ENCODE peak calls at places on chromosomes 13 and 19, in five cellular contexts. O is SK-N-SH, K is HepG2, X is K562, Q is GM12878. G is an unnamed sample.

GRCh38 chr19:4414144-4414799 is 11.8 kb downstream of the CHAF1A start:
- DNase-seq in X (no peak), O (no peak), K (no peak), Q (no peak), G (peak; percentile 55)

GRCh38 chr19:18865973-18866799 is 29.8 kb downstream of the CERS1 start:
- DNase-seq in K (peak; percentile 35), O (peak; percentile 98), Q (no peak), X (peak; percentile 80), G (peak; percentile 36)

GRCh38 chr19:29967623-29968022 is 25.6 kb downstream of the URI1 start:
- DNase-seq in O (no peak), Q (no peak), X (peak; percentile 82), K (no peak), G (peak; percentile 37)

GRCh38 chr19:33557720-33558119 is 36.1 kb upstream of the PEPD start:
- DNase-seq in K (no peak), X (no peak), O (no peak), Q (no peak), G (no peak)

GRCh38 chr19:50639121-50640112 is at the start of gene SYT3:
- DNase-seq in O (peak; percentile 95), Q (no peak), K (no peak), X (peak; percentile 79), G (peak; percentile 27)

GRCh38 chr19:17997969-17998826 is 9.8 kb upstream of the ARRDC2 start:
- DNase-seq in K (peak; percentile 32), O (no peak), Q (no peak), X (peak; percentile 64), G (peak; percentile 24)

GRCh38 chr13:77860621-77861020 is 58.0 kb downstream of the EDNRB start:
- DNase-seq in O (no peak), Q (no peak), X (no peak), K (no peak), G (peak; percentile 93)

GRCh38 chr19:38005224-38005614 is 98.2 kb downstream of the SIPA1L3 start:
- DNase-seq in O (no peak), K (no peak), X (no peak), Q (no peak), G (no peak)

GRCh38 chr19:15641901-15642491 is 1.3 kb downstream of the CYP4F3 start:
- DNase-seq in X (no peak), K (no peak), Q (no peak), O (no peak), G (no peak)

GRCh38 chr19:44212865-44213346 is 574 bp downstream of the ZNF227 start:
- DNase-seq in K (peak; percentile 1), Q (no peak), O (peak; percentile 40), X (peak; percentile 30), G (peak; percentile 55)

GRCh38 chr19:35328851-35329285 is at the start of gene CD22:
- DNase-seq in O (no peak), K (no peak), X (no peak), Q (peak; percentile 62), G (no peak)

GRCh38 chr19:11324079-11324661 is 15.3 kb downstream of the RAB3D start:
- DNase-seq in K (peak; percentile 86), X (peak; percentile 52), O (peak; percentile 91), Q (peak; percentile 71), G (peak; percentile 94)

GRCh38 chr13:92734068-92734467 is 492.5 kb upstream of the GPC6 start:
- DNase-seq in O (peak; percentile 28), K (no peak), X (no peak), Q (no peak), G (no peak)

GRCh38 chr13:92743992-92744391 is 482.6 kb upstream of the GPC6 start:
- DNase-seq in O (no peak), Q (no peak), K (no peak), X (no peak), G (no peak)

GRCh38 chr13:92734545-92734944 is 492.1 kb upstream of the GPC6 start:
- DNase-seq in X (no peak), Q (no peak), O (no peak), K (no peak), G (no peak)

GRCh38 chr13:92735909-92736308 is 490.7 kb upstream of the GPC6 start:
- DNase-seq in X (no peak), O (no peak), Q (no peak), K (no peak), G (no peak)

GRCh38 chr13:92739306-92739818 is 487.2 kb upstream of the GPC6 start:
- DNase-seq in X (no peak), O (no peak), K (no peak), Q (no peak), G (peak; percentile 5)
- TF ChIP-seq MXI1 in X (no peak), O (no peak), K (no peak), Q (no peak), G (no peak)

DNA sequence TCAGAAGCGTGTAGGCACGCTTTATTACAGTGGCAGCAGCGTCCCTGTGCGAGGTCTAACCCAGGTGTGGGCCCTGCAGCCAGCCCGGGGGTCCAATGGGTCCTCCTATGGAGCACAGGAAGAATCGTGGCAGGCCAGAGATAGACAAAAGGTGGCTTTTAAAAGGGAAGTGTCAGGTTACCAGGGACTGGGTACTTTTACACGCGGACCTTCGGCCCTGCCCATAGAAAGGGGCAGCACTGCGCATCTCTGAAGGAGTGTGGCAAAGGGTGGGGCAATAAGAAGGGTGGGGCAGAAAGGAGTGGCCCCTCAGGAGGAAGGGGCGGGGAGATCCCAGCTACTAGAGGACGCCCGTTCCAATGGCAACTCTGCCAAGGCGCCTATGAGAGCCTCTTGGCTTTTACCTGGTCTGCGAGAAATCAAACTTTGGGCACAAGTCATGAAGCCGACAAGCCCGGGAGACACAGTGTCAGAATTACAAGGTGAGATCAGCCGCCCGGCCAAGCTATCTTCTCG is 1419.8 kb downstream of the UQCRFS1 start:
- DNase-seq in X (peak; percentile 84), Q (peak; percentile 61), K (peak; percentile 87), O (peak; percentile 65), G (peak; percentile 58)
- TF ChIP-seq MXI1 in X (peak; percentile 6), Q (peak; percentile 44), K (peak; percentile 18), O (no peak), G (no peak)

GRCh38 chr13:111005808-111006494 is 91.1 kb upstream of the ANKRD10 start:
- DNase-seq in O (no peak), X (no peak), Q (no peak), K (no peak), G (peak; percentile 43)
- TF ChIP-seq MXI1 in O (no peak), X (no peak), Q (no peak), K (no peak), G (no peak)

GRCh38 chr13:50208826-50209335 is 193.6 kb downstream of the KCNRG start:
- DNase-seq in K (peak; percentile 12), Q (no peak), O (no peak), X (peak; percentile 89), G (peak; percentile 76)
- TF ChIP-seq MXI1 in K (no peak), Q (no peak), O (no peak), X (no peak), G (peak; percentile 25)

GRCh38 chr19:39499932-39500331 is 1.2 kb downstream of the DLL3 start:
- DNase-seq in O (no peak), X (no peak), Q (no peak), K (no peak), G (no peak)

GRCh38 chr19:39497850-39498261 is 891 bp upstream of the DLL3 start:
- DNase-seq in K (peak; percentile 36), Q (no peak), X (peak; percentile 79), O (peak; percentile 88), G (peak; percentile 19)

GRCh38 chr19:39500543-39500942 is 1.8 kb downstream of the DLL3 start:
- DNase-seq in O (no peak), X (no peak), K (no peak), Q (no peak), G (no peak)

GRCh38 chr19:39498262-39499081 is at the start of gene DLL3:
- DNase-seq in O (peak; percentile 59), K (no peak), Q (no peak), X (peak; percentile 44), G (peak; percentile 7)

GRCh38 chr19:39499082-39499642 is 415 bp downstream of the DLL3 start:
- DNase-seq in K (no peak), Q (no peak), X (no peak), O (peak; percentile 53), G (no peak)
- TF ChIP-seq MXI1 in K (no peak), Q (no peak), X (no peak), O (no peak), G (no peak)

GRCh38 chr13:40635315-40635995 is 31.0 kb downstream of the FOXO1 start:
- DNase-seq in X (no peak), K (no peak), Q (no peak), O (no peak), G (no peak)

GRCh38 chr13:40640202-40640601 is 26.2 kb downstream of the FOXO1 start:
- DNase-seq in O (no peak), X (no peak), K (no peak), Q (no peak), G (no peak)

GRCh38 chr13:40640845-40641458 is 25.5 kb downstream of the FOXO1 start:
- DNase-seq in O (no peak), K (no peak), X (no peak), Q (no peak), G (no peak)

GRCh38 chr13:40637644-40638043 is 28.8 kb downstream of the FOXO1 start:
- DNase-seq in O (no peak), K (no peak), Q (no peak), X (no peak), G (no peak)

DNA sequence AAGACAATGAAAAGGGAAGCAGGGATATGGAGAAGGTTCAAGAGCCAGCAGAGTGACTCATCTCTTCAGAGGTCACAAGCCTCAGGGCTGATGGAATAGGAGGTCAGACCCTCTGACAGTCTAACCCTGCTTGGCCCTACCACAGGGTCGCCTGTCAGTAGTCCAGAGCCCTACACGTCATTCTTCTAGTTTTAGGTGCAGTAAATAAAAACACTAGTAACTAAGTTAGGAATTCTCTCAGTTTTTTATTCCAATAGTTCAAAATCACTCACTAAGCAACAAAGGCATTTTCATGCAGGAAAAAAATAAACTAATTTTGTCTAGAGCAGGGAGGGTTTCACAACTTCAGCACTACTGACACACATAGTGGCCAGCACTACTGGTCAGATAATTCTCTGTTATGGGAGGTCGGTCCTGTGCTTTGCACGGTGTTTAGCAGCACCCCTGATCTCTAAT is 27.2 kb downstream of the FOXO1 start:
- DNase-seq in Q (no peak), K (peak; percentile 14), O (no peak), X (peak; percentile 3), G (no peak)
- TF ChIP-seq MXI1 in Q (no peak), K (no peak), O (no peak), X (no peak), G (no peak)